ENCODE peak calls at places on chromosomes 16 and 17, in eight cellular contexts. S, M, Y, B, X, C, T and L are unnamed samples. For H3K79me2 and H3K36me3, the result is how much of the 10 kb centered on the place peaks cover.

GRCh38 chr16:48365601-48366164 is 19.5 kb downstream of the SIAH1 start:
- DNase-seq in Y (no peak), T (peak), C (peak), S (peak), M (peak), B (peak), X (peak), L (peak)

GRCh38 chr16:57863434-57864160 is 61.3 kb upstream of the KIFC3 start:
- DNase-seq in S (peak), Y (no peak), T (peak), X (peak), C (peak), B (peak), M (peak), L (peak)

GRCh38 chr16:50731989-50732589 is 9.8 kb upstream of the CYLD start:
- DNase-seq in M (no peak), C (no peak), Y (no peak), S (no peak), T (no peak), X (no peak), B (no peak), L (no peak)

GRCh38 chr17:35871415-35871814 is 2.7 kb upstream of the HEATR9 start:
- DNase-seq in X (peak), B (no peak), C (no peak), T (no peak), Y (no peak), M (no peak), S (no peak), L (peak)

GRCh38 chr17:44077595-44077909 is 7.0 kb downstream of the G6PC3 start:
- DNase-seq in C (no peak), Y (no peak), B (no peak), T (no peak), X (no peak), S (no peak), M (no peak), L (no peak)

GRCh38 chr17:7260601-7261376 is 1.5 kb downstream of the CLDN7 start:
- DNase-seq in S (no peak), X (no peak), Y (no peak), T (no peak), C (no peak), B (no peak), M (no peak), L (peak)

GRCh38 chr17:77085916-77086432 is 54.8 kb upstream of the SEC14L1 start:
- DNase-seq in S (no peak), C (no peak), M (peak), B (peak), X (no peak), Y (no peak), T (no peak), L (no peak)

GRCh38 chr17:31687505-31688126 is 171.4 kb downstream of the COPRS start:
- DNase-seq in S (no peak), B (no peak), M (no peak), X (no peak), Y (no peak), T (no peak), C (no peak), L (no peak)

GRCh38 chr16:53893731-53894435 is 189.9 kb downstream of the FTO start:
- DNase-seq in C (no peak), X (no peak), T (no peak), S (no peak), Y (no peak), B (no peak), M (peak), L (no peak)

GRCh38 chr17:69695646-69696045 is 281.1 kb downstream of the MAP2K6 start:
- DNase-seq in B (no peak), X (no peak), T (no peak), M (no peak), C (no peak), Y (no peak), S (no peak), L (no peak)

GRCh38 chr16:68927016-68927415 is 83.7 kb downstream of the TANGO6 start:
- DNase-seq in B (no peak), M (no peak), S (no peak), C (no peak), T (no peak), Y (no peak), X (no peak), L (no peak)

GRCh38 chr16:69924777-69925191 is 26.4 kb upstream of the CLEC18A start:
- DNase-seq in X (no peak), Y (no peak), S (no peak), M (peak), T (no peak), B (no peak), C (peak), L (peak)

GRCh38 chr17:65633988-65634387 is 72.5 kb upstream of the AXIN2 start:
- DNase-seq in M (peak), B (no peak), Y (no peak), X (no peak), S (no peak), T (no peak), C (peak), L (no peak)

GRCh38 chr17:1590747-1591473 is 28.3 kb upstream of the PITPNA start:
- DNase-seq in T (no peak), Y (no peak), X (no peak), C (no peak), M (no peak), B (peak), S (no peak), L (no peak)

GRCh38 chr16:879461-879861 is 78.9 kb upstream of the GNG13 start:
- DNase-seq in S (no peak), T (no peak), Y (no peak), B (no peak), X (no peak), C (no peak), M (no peak), L (no peak)

GRCh38 chr17:74165811-74166365 is 37.6 kb upstream of the RPL38 start:
- DNase-seq in T (no peak), C (no peak), M (no peak), Y (no peak), S (no peak), B (no peak), X (no peak), L (no peak)

GRCh38 chr17:34010534-34010933 is 244.6 kb upstream of the CCL2 start:
- DNase-seq in M (no peak), B (no peak), C (no peak), X (no peak), S (no peak), T (no peak), Y (no peak), L (no peak)

GRCh38 chr17:1143573-1143972 is 36.2 kb downstream of the ABR start:
- DNase-seq in T (no peak), X (no peak), Y (no peak), B (peak), C (no peak), M (no peak), S (no peak), L (peak)

GRCh38 chr17:41904242-41904841 is 14.4 kb downstream of the ACLY start:
- DNase-seq in Y (no peak), S (no peak), B (no peak), X (no peak), T (no peak), M (no peak), C (no peak), L (no peak)

GRCh38 chr16:60107467-60107866 is 1373.4 kb upstream of the GOT2 start:
- DNase-seq in C (no peak), S (no peak), M (peak), X (no peak), B (no peak), T (no peak), Y (no peak), L (no peak)

DNA sequence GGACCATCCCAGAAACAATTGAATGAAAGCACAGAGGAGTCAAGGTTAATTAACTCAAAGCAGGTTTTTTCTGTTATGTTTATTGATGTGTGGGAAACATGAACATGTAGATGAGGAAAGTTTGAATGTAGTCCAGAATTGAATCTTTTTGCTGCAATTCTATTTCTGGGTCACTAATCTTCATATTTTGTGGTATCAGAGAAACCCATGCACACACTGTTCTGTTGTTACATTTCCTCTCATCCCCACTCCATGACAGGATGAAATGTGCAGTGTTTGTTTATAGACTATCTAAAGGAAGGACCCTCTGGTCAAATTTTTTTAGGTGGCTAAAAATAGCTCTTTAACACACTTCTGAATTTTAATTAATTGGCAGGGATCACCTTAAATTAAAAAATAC is 71.6 kb downstream of the TAOK1 start:
- DNase-seq in Y (no peak), X (no peak), T (no peak), B (no peak), S (no peak), M (no peak), C (no peak), L (no peak)
- TF ChIP-seq POLR2AphosphoS5 in Y (no peak), X (no peak), T (no peak), B (no peak), S (no peak), M (no peak), C (no peak), L (no peak)

DNA sequence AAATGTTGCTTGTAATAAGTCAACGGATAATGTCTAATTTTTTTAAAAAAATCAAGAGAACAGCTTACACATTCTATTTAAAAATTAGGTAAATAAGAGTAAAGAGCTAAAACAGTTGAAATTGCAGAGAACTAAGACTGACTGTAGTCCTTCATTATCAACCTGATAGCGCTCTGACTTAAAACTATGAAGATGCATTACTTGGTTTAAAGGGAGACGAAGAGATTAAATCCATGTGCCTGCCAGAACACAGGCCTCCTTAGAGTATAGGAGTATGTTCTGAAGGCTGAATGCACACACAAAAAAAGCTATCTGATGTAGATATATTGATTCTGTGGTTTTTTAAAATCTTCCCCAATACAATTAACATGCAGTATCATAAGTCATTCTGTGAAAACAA is 28.5 kb downstream of the GLG1 start:
- DNase-seq in B (no peak), T (no peak), X (no peak), Y (no peak), C (no peak), S (peak), M (no peak), L (no peak)
- H3K79me2 ChIP-seq in B (half or more), T (half or more), X (half or more), Y (half or more), C (half or more), S (half or more), M (half or more), L (half or more)

GRCh38 chr17:17062356-17062755 is 20.1 kb downstream of the MPRIP start:
- DNase-seq in B (no peak), Y (no peak), M (no peak), X (no peak), T (no peak), S (no peak), C (no peak), L (no peak)
- H3K36me3 ChIP-seq in B (under half), Y (under half), M (under half), X (under half), T (under half), S (under half), C (under half), L (under half)

DNA sequence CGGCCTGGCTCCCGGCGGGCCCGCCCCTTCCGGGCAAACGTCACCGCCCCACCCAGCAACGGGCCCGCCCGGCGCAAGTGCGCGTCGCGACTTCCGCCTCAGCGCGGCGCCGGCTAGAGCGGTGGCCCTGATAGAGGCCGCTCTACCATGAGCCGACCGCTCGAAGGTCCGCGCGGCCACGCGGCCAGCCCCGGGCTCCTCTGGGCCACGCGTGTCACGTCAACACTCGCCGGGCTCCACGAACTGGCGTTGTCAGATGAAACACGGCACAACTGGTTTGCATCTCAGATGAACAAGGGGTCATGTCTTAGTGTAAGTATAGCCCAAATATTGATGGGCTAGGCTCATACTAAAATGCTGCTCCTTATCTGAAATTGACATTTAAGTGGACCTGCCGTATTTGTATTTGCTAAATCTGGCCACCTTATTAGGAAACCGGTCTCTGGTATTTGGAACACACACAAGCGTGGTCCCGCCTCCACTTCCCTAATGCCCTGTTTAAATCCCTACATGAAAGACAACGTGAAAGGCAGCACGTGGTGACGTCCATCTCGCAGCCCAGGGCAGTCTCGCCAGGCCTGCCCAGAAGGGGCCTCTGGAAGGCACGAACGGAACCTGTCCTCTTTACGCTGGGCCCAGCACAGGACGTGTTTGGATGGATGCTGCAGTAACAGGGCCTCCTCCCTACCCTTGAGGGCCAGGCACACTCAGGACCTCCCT is at the start of gene ZNF598:
- DNase-seq in T (peak), B (peak), C (peak), S (peak), Y (no peak), M (peak), X (no peak), L (peak)
- TF ChIP-seq POLR2AphosphoS5 in T (peak), B (peak), C (peak), S (peak), Y (peak), M (peak), X (no peak), L (peak)

GRCh38 chr16:85174871-85175723 is 62.8 kb upstream of the CIBAR2 start:
- DNase-seq in M (no peak), X (no peak), T (no peak), Y (no peak), S (no peak), B (no peak), C (no peak), L (no peak)
- H3K79me2 ChIP-seq in M (under half), X (under half), T (half or more), Y (under half), S (half or more), B (half or more), C (under half), L (half or more)